ENCODE peak calls at places on chromosomes 12 and 14, in five cellular contexts. A, K, W, Z and B are unnamed samples. For H3K4me1 and H3K27me3, the result is how much of the 10 kb centered on the place peaks cover.

GRCh38 chr12:116133149-116133548 is 144.3 kb downstream of the MED13L start:
- DNase-seq in A (no peak), K (no peak), W (no peak), Z (peak), B (no peak)

GRCh38 chr14:91568626-91569025 is 58.5 kb upstream of the PPP4R3A start:
- DNase-seq in A (no peak), K (no peak), W (no peak), Z (no peak), B (no peak)

GRCh38 chr14:37318938-37319337 is 121.2 kb downstream of the MIPOL1 start:
- DNase-seq in A (no peak), K (no peak), W (no peak), Z (no peak), B (no peak)

GRCh38 chr12:121532503-121533390 is 48.1 kb downstream of the KDM2B start:
- DNase-seq in A (no peak), K (no peak), W (no peak), Z (peak), B (no peak)

GRCh38 chr14:91153360-91153759 is 39.5 kb downstream of the DGLUCY start:
- DNase-seq in A (no peak), K (no peak), W (no peak), Z (no peak), B (no peak)

GRCh38 chr14:60561845-60562746 is 53.1 kb downstream of the SIX6 start:
- DNase-seq in A (peak), K (peak), W (no peak), Z (peak), B (no peak)

GRCh38 chr12:99436584-99436983 is 211.0 kb upstream of the GARIN6 start:
- DNase-seq in A (no peak), K (no peak), W (no peak), Z (no peak), B (no peak)

GRCh38 chr14:104349950-104350349 is 211.6 kb downstream of the KIF26A start:
- DNase-seq in A (peak), K (no peak), W (peak), Z (no peak), B (peak)

GRCh38 chr14:50425816-50426215 is 29.1 kb upstream of the CDKL1 start:
- DNase-seq in A (no peak), K (no peak), W (no peak), Z (peak), B (no peak)

GRCh38 chr14:81157431-81157830 is 63.3 kb downstream of the GTF2A1 start:
- DNase-seq in A (no peak), K (no peak), W (no peak), Z (no peak), B (no peak)

GRCh38 chr14:105058521-105059034 is 6.7 kb downstream of the GPR132 start:
- DNase-seq in A (no peak), K (no peak), W (peak), Z (no peak), B (no peak)

GRCh38 chr12:22670762-22671161 is 45.8 kb downstream of the ETNK1 start:
- DNase-seq in A (no peak), K (no peak), W (no peak), Z (peak), B (no peak)

GRCh38 chr12:68336754-68337343 is 4.7 kb upstream of the MDM1 start:
- DNase-seq in A (no peak), K (no peak), W (no peak), Z (no peak), B (no peak)

GRCh38 chr12:87227157-87227556 is 802.0 kb downstream of the C12orf50 start:
- DNase-seq in A (no peak), K (no peak), W (no peak), Z (peak), B (no peak)

GRCh38 chr14:56841611-56842010 is 31.3 kb upstream of the OTX2 start:
- DNase-seq in A (no peak), K (no peak), W (no peak), Z (no peak), B (no peak)

GRCh38 chr12:77116277-77116676 is 50.9 kb upstream of the E2F7 start:
- DNase-seq in A (no peak), K (no peak), W (no peak), Z (peak), B (no peak)

GRCh38 chr12:13170892-13171490 is 25.5 kb upstream of the EMP1 start:
- DNase-seq in A (no peak), K (no peak), W (no peak), Z (peak), B (no peak)

GRCh38 chr14:101001311-101002069 is 98.0 kb upstream of the RTL1 start:
- DNase-seq in A (no peak), K (no peak), W (no peak), Z (peak), B (no peak)

GRCh38 chr12:89648211-89648930 is 60.3 kb downstream of the ATP2B1 start:
- DNase-seq in A (no peak), K (no peak), W (no peak), Z (peak), B (no peak)

GRCh38 chr12:107593713-107594381 is 91.8 kb upstream of the PWP1 start:
- DNase-seq in A (no peak), K (no peak), W (no peak), Z (no peak), B (no peak)

GRCh38 chr14:37143500-37143874 is 28.9 kb downstream of the SLC25A21 start:
- DNase-seq in A (no peak), K (no peak), W (no peak), Z (no peak), B (no peak)

GRCh38 chr14:72614365-72614764 is 279.5 kb downstream of the DPF3 start:
- DNase-seq in A (no peak), K (no peak), W (no peak), Z (no peak), B (no peak)

GRCh38 chr14:72614891-72615410 is 278.9 kb downstream of the DPF3 start:
- DNase-seq in A (no peak), K (no peak), W (no peak), Z (no peak), B (no peak)

GRCh38 chr14:72616294-72616693 is 277.6 kb downstream of the DPF3 start:
- DNase-seq in A (peak), K (no peak), W (no peak), Z (peak), B (no peak)

GRCh38 chr14:72616811-72617210 is 277.1 kb downstream of the DPF3 start:
- DNase-seq in A (no peak), K (no peak), W (no peak), Z (no peak), B (no peak)

GRCh38 chr14:72615511-72616121 is 278.3 kb downstream of the DPF3 start:
- DNase-seq in A (no peak), K (no peak), W (no peak), Z (peak), B (peak)
- H3K4me1 ChIP-seq in A (under half), K (under half), W (under half), Z (under half), B (under half)

DNA sequence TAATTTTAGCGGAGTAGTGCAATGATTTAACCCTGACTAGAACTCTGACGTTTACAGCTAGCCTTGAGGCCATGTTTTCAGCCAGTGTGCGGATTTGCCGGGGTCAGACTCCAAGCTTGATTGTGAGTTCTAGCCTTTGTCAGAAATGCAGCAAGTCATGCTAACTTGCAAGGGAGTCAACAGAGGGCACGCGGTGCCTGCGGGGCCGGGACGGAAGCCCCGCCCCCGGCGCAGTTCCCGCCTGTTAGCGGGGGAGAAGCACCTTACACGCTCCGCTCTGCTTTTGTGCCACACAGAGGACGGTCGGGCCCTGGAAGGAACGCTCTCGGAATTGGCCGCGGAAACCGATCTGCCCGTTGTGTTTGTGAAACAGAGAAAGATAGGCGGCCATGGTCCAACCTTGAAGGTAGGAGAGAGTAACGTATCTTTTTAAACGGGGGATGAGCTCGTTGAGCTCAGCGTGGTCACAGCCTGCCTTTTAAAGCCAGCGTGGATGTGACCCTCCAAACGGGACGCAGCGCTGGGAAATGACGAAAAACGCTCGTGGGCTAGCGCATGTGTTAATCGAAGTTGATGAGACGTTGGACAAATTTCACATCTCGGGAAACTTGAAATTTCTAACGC is 14.8 kb upstream of the EID3 start:
- DNase-seq in A (peak), K (peak), W (peak), Z (peak), B (peak)
- TF ChIP-seq CTCF in A (no peak), K (no peak), W (peak), Z (no peak), B (no peak)

GRCh38 chr12:114416028-114416427 is 10.1 kb upstream of the TBX5 start:
- DNase-seq in A (no peak), K (no peak), W (no peak), Z (no peak), B (no peak)

GRCh38 chr12:114414031-114414865 is 8.3 kb upstream of the TBX5 start:
- DNase-seq in A (no peak), K (no peak), W (no peak), Z (peak), B (no peak)

GRCh38 chr12:114412825-114413749 is 7.1 kb upstream of the TBX5 start:
- DNase-seq in A (no peak), K (no peak), W (no peak), Z (peak), B (no peak)

GRCh38 chr12:114415525-114415868 is 9.6 kb upstream of the TBX5 start:
- DNase-seq in A (no peak), K (no peak), W (no peak), Z (no peak), B (no peak)

DNA sequence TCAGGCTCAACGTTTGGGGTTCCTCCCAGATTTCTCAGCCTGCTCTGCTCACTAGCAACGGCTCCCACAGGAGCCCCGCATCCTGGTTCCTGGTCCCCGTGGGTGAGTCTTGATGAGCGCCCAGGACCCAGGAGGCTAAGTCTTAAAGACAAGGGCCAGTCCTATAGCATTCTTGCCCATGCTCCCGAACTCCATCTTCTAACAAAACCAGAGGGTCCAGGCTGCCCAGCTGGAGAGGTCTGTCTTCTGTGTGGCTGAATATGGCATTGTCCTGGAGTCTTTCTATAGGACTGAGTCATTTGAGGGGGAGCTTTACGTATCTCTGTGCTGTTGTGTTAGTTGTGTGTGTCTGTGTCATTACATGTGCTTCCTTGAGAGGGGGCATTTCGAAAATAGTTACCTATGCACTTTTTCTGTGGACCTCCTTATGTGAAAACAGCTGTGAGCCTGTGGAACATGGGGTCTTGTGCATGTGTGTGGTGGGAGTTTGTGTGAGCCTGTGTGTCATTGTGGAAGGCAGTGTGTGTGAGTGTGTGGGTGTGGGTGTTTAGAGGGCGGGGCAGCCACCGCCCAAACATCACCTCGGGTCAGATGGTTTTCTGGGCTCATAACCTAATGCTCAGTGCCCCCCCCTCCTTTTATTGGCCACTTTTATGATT is 9.1 kb upstream of the TBX5 start:
- DNase-seq in A (no peak), K (no peak), W (no peak), Z (peak), B (no peak)
- H3K27me3 ChIP-seq in A (under half), K (under half), W (half or more), Z (under half), B (half or more)

DNA sequence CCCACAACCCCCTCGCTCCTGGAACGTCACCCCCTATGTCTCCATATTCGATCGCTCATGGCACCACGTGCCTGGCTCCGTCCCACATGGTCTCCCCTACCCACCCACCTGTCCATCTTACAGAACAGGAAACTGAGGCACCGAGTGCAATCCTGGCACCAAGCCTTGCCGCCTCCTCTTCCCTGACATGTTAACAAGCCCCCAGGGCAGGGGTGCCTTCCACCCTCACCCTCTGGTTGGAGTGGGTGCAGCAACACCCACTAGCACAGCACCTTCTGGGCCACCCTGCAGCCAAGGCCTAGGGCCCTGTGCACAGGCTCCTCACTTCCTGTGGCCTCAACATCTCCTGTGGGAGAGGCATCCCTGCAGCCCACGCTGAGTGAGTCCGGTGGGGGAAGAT is 110.3 kb downstream of the RFLNA start:
- DNase-seq in A (no peak), K (no peak), W (no peak), Z (no peak), B (no peak)
- H3K4me1 ChIP-seq in A (under half), K (under half), W (under half), Z (under half), B (under half)